ENCODE peak calls at places on chromosomes 5 and 9, in nine cellular contexts. T is neural progenitor cell, H is OCI-LY7, V is HCT116, F is GM23248, X is hepatocyte, M is GM23338, A is MM.1S, J is PC-3. K is an unnamed sample. For H3K4me1, the result is how much of the 10 kb centered on the place peaks cover.

GRCh38 chr9:133785753-133786370 is 47.7 kb upstream of the SARDH start:
- DNase-seq in F (no peak), T (no peak), J (no peak), M (no peak), H (no peak), X (no peak), A (no peak), V (no peak), K (no peak)

GRCh38 chr5:179377421-179378115 is 32.3 kb upstream of the ADAMTS2 start:
- DNase-seq in T (no peak), A (no peak), H (no peak), V (no peak), M (no peak), X (no peak), F (no peak), J (no peak), K (peak)

GRCh38 chr5:169956756-169957155 is 23.5 kb downstream of the INSYN2B start:
- DNase-seq in M (no peak), A (no peak), H (no peak), T (no peak), F (peak), V (no peak), J (peak), X (no peak), K (no peak)

GRCh38 chr9:20066120-20066519 is 277.3 kb upstream of the SLC24A2 start:
- DNase-seq in J (no peak), X (no peak), A (no peak), F (no peak), M (no peak), T (no peak), H (peak), V (no peak), K (no peak)

GRCh38 chr5:130222638-130223037 is 318.4 kb downstream of the CHSY3 start:
- DNase-seq in J (peak), F (no peak), M (no peak), X (no peak), T (no peak), A (no peak), H (no peak), V (no peak), K (no peak)

GRCh38 chr5:180284161-180284560 is 7.7 kb downstream of the MAPK9 start:
- DNase-seq in X (no peak), M (peak), A (no peak), H (no peak), F (no peak), T (peak), J (no peak), V (no peak), K (no peak)

GRCh38 chr5:51373880-51374523 is 9.2 kb upstream of the ISL1 start:
- DNase-seq in T (no peak), X (no peak), M (no peak), V (no peak), F (no peak), J (no peak), H (no peak), A (no peak), K (peak)

GRCh38 chr5:39616131-39616530 is 191.4 kb upstream of the DAB2 start:
- DNase-seq in X (peak), T (no peak), V (no peak), A (no peak), M (no peak), H (no peak), J (peak), F (no peak), K (no peak)

GRCh38 chr5:163106098-163106497 is 331.3 kb upstream of the CCNG1 start:
- DNase-seq in V (no peak), X (no peak), T (no peak), H (no peak), F (no peak), J (peak), A (peak), M (no peak), K (no peak)

GRCh38 chr5:157059891-157060290 is 975 bp upstream of the HAVCR1 start:
- DNase-seq in F (peak), M (no peak), X (no peak), A (no peak), H (no peak), J (peak), V (no peak), T (no peak), K (no peak)

GRCh38 chr9:124721109-124721850 is 49.8 kb downstream of the NR6A1 start:
- DNase-seq in H (no peak), V (peak), X (no peak), J (no peak), F (peak), A (no peak), T (peak), M (peak), K (no peak)

GRCh38 chr5:164253764-164254163 is 748.3 kb downstream of the MAT2B start:
- DNase-seq in M (no peak), J (no peak), F (no peak), H (no peak), V (no peak), A (no peak), T (no peak), X (no peak), K (no peak)

GRCh38 chr5:159456261-159456660 is 126.0 kb upstream of the IL12B start:
- DNase-seq in T (no peak), H (no peak), A (no peak), V (no peak), X (no peak), M (no peak), F (no peak), J (no peak), K (no peak)

GRCh38 chr5:143037071-143037470 is 266.9 kb downstream of the ARHGAP26 start:
- DNase-seq in M (peak), T (peak), A (no peak), X (no peak), J (peak), F (no peak), V (peak), H (no peak), K (no peak)

GRCh38 chr5:124980174-124980941 is 233.9 kb upstream of the ZNF608 start:
- DNase-seq in V (no peak), J (no peak), A (no peak), X (no peak), F (no peak), T (peak), M (peak), H (peak), K (peak)

GRCh38 chr9:2234371-2234893 is 219.3 kb downstream of the SMARCA2 start:
- DNase-seq in H (no peak), F (peak), T (no peak), A (no peak), X (no peak), V (no peak), J (peak), M (no peak), K (peak)

GRCh38 chr9:134489621-134490380 is 151.8 kb upstream of the COL5A1 start:
- DNase-seq in X (no peak), F (no peak), V (no peak), M (no peak), H (no peak), A (no peak), J (no peak), T (no peak), K (peak)

GRCh38 chr5:81856948-81857928 is 106.3 kb upstream of the SSBP2 start:
- DNase-seq in T (peak), H (peak), J (peak), F (peak), M (peak), A (peak), V (no peak), X (peak), K (peak)

GRCh38 chr9:106892632-106893031 is 29.7 kb downstream of the ZNF462 start:
- DNase-seq in F (peak), V (peak), X (peak), A (no peak), M (peak), H (no peak), T (peak), J (peak), K (peak)

GRCh38 chr9:90546200-90546599 is 96.4 kb downstream of the DIRAS2 start:
- DNase-seq in M (peak), F (peak), T (peak), X (peak), A (no peak), J (peak), V (no peak), H (no peak), K (peak)

GRCh38 chr5:54087436-54087835 is 222.9 kb downstream of the ARL15 start:
- DNase-seq in H (no peak), X (no peak), V (no peak), A (no peak), T (no peak), F (peak), M (no peak), J (peak), K (no peak)

GRCh38 chr5:77770293-77771005 is 5.7 kb downstream of the TBCA start:
- DNase-seq in H (no peak), M (no peak), A (no peak), J (peak), F (peak), V (no peak), X (no peak), T (no peak), K (no peak)

GRCh38 chr9:136222896-136223266 is 18.0 kb upstream of the LHX3 start:
- DNase-seq in A (no peak), V (no peak), M (no peak), X (no peak), F (no peak), J (no peak), H (peak), T (no peak), K (no peak)

GRCh38 chr5:166341708-166342329 is 1949.6 kb upstream of the WWC1 start:
- DNase-seq in F (no peak), A (no peak), V (no peak), M (peak), X (no peak), H (no peak), T (no peak), J (no peak), K (no peak)

GRCh38 chr9:95048225-95049087 is 269.1 kb downstream of the FANCC start:
- DNase-seq in V (no peak), X (peak), T (peak), F (peak), H (no peak), A (peak), M (peak), J (peak), K (peak)

GRCh38 chr5:39209924-39210323 is 9.4 kb downstream of the FYB1 start:
- DNase-seq in X (no peak), V (no peak), F (no peak), T (no peak), J (no peak), M (no peak), H (no peak), A (no peak), K (no peak)

GRCh38 chr9:120713257-120714087 is 798 bp downstream of the MEGF9 start:
- DNase-seq in M (peak), H (no peak), V (no peak), T (peak), X (no peak), F (peak), A (peak), J (peak), K (peak)

GRCh38 chr5:1330146-1330846 is 14.6 kb downstream of the CLPTM1L start:
- DNase-seq in H (no peak), X (no peak), V (no peak), J (no peak), T (no peak), F (no peak), M (no peak), A (no peak), K (no peak)

GRCh38 chr5:17219006-17219422 is 1.6 kb downstream of the BASP1 start:
- DNase-seq in F (peak), A (no peak), V (no peak), M (peak), H (peak), X (peak), J (peak), T (peak), K (peak)

GRCh38 chr5:32153723-32154122 is 20.4 kb downstream of the GOLPH3 start:
- DNase-seq in H (no peak), F (peak), M (no peak), V (no peak), J (no peak), X (no peak), T (no peak), A (no peak), K (no peak)

GRCh38 chr9:116274293-116274692 is 120.7 kb downstream of the PAPPA start:
- DNase-seq in M (no peak), A (no peak), X (no peak), J (no peak), F (peak), H (no peak), T (no peak), V (no peak), K (no peak)

GRCh38 chr9:27145143-27145542 is 36.1 kb downstream of the TEK start:
- DNase-seq in H (no peak), F (no peak), M (no peak), T (no peak), V (no peak), A (no peak), X (no peak), J (no peak), K (no peak)

GRCh38 chr9:97980479-97980803 is 2.7 kb upstream of the ANP32B start:
- DNase-seq in X (no peak), V (no peak), F (peak), H (no peak), J (no peak), A (no peak), M (no peak), T (no peak), K (no peak)

GRCh38 chr9:121272401-121272948 is 4.5 kb downstream of the GSN start:
- DNase-seq in A (no peak), X (no peak), V (no peak), T (no peak), M (no peak), J (no peak), H (no peak), F (no peak), K (no peak)

GRCh38 chr9:132000659-132001058 is 79.0 kb downstream of the MED27 start:
- DNase-seq in H (no peak), T (no peak), V (no peak), X (no peak), J (no peak), M (no peak), A (no peak), F (no peak), K (no peak)

GRCh38 chr5:67206381-67207328 is 10.1 kb upstream of the CD180 start:
- DNase-seq in M (no peak), J (peak), V (peak), X (peak), F (peak), H (peak), T (no peak), A (peak), K (no peak)

GRCh38 chr5:181260720-181261319 is at the start of gene TRIM52:
- DNase-seq in T (peak), M (peak), H (peak), X (peak), V (peak), A (peak), F (peak), J (peak), K (peak)

GRCh38 chr5:28066856-28067255 is 1028.5 kb upstream of the CDH9 start:
- DNase-seq in A (no peak), H (no peak), T (no peak), V (no peak), J (no peak), X (no peak), M (peak), F (no peak), K (no peak)

GRCh38 chr5:29367176-29367833 is 1826.2 kb upstream of the CDH6 start:
- DNase-seq in M (peak), H (no peak), X (peak), T (peak), J (peak), F (no peak), V (no peak), A (no peak), K (no peak)

DNA sequence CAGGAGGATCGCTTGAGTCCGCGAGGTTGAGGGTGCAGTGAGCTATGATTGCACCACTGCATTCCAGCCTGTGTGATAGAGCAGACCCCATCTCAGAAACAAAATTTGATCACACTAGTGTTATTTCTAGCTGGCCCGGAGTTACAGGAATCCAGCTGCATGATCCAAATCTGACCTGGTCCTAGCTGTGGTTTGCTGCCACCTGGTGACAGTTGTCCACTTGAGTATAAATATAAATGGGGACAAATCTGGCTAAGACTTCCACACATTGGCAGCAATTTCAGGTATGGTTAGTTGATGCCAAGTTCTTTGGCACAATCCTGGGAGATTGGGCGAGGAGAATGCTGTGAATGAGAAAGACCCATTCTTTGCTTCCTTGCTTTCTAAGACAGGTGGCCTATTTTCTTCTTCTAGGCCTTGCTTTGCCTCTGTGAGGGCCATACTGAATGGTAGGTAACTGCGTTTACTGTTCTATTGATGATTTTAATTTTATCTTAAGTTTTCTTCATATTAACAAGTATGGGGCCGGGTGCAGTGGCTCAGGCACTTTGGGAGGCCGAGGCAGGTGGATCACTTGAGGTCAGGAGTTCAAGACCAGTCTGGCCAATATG is 35.4 kb downstream of the UBE2R2 start:
- DNase-seq in V (peak), M (peak), X (peak), T (peak), H (peak), A (peak), J (peak), F (peak), K (peak)
- H3K4me1 ChIP-seq in V (under half), M (under half), X (under half), T (under half), H (half or more), A (under half), J (under half), F (under half), K (under half)

DNA sequence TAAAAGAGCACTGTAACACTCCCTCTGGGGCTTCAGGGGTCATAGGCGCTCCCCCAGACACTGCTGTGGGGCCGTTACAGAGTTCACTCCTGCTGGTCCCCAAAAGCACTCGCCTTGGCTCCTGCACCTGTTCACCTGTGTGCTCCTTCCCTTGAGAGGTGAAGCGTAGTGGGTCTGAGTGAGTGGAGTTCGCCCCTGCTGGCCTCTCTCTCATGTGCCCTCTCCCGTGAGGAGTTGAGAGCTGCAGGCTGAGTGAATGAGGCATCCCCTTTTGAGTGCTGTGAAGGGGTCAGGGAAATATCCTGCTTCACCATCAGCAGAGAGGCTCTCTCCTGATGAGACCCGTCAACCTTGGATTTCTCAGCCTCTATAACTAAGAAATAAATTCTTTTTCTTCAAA is 134.6 kb upstream of the TUT7 start:
- DNase-seq in T (peak), F (no peak), X (no peak), A (no peak), J (no peak), H (no peak), M (peak), V (no peak), K (no peak)
- TF ChIP-seq EZH2phosphoT487 in T (no peak), F (no peak), X (no peak), A (no peak), J (no peak), H (no peak), M (no peak), V (no peak), K (no peak)

GRCh38 chr5:90233496-90233895 is 176.1 kb downstream of the CETN3 start:
- DNase-seq in X (no peak), H (no peak), A (no peak), M (no peak), V (no peak), F (peak), T (no peak), J (no peak), K (no peak)
- H3K4me1 ChIP-seq in X (under half), H (under half), A (under half), M (under half), V (under half), F (under half), T (under half), J (under half), K (under half)

DNA sequence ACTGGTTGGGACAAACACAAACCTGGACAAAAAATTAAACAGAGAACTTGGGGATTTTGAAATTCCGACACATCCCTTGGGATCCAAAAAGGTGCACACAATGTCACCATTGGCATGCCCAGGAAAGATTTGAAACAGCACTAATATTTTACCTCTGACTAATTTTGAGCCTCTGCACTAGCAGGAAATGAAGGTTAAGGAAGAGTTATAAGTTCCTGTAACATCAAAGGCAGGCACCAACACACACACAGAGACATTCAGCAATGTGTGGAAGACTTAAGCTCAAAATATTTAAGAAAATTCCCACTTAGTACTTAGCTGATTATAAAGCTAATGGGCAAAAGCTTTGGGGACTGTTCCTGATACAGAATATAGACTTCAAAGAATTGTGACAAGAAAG is 247.0 kb downstream of the CDH9 start:
- DNase-seq in T (no peak), A (no peak), J (no peak), X (no peak), F (no peak), V (no peak), H (no peak), M (no peak), K (no peak)
- TF ChIP-seq EZH2phosphoT487 in T (no peak), A (no peak), J (no peak), X (no peak), F (no peak), V (no peak), H (no peak), M (no peak), K (no peak)

DNA sequence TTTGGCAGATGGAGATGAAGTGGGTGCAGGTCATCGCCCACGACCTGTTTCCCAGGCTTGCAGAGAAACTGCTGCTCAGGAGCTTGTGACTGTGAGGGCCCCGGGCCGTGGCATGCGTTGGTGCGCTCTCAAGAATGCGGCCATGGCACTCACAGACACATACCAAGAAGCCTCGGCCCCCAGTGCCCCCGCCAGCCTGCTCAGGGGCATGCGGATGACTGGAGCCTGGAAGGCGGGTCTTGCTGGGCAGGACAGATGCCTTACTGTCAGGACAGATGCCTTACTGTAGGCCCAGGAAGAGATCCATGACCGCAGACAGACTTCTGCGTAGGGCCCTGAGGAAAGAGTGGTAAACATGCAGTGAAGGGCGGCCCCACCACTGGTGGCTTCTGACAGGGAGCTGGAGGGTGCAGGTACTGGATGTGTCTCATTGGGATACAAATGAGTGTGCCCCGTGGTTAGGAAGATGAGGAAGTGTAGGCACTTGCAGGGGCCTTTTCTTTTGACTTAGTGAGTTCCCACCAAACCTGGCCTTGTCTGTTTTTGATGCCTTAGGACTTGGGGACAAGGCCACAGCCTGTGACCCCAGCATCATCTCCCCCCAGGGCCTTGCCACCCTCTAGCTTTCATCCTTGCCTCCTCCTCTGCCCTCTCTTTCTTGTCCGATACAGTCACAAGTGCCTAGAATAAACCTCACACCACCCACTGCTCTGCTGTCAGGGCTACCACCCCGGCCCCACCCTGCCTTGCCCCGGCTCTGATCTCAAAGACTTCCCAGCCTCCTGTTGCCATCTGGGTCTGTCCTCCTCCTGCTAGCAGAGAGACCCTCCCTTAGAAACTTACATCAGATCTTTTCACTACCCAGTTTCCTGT is 68.8 kb upstream of the ABL1 start:
- DNase-seq in X (no peak), H (no peak), V (no peak), T (no peak), F (no peak), J (no peak), A (no peak), M (no peak), K (no peak)
- H3K4me1 ChIP-seq in X (under half), H (under half), V (under half), T (under half), F (under half), J (under half), A (under half), M (under half), K (under half)